ENCODE peak calls at places on chromosomes 2 and 18, in six cellular contexts. J is GM12878, Y is K562, Q is HepG2, X is HCT116, I is H1. H is an unnamed sample. For H3K4me1, the result is how much of the 10 kb centered on the place peaks cover.

GRCh38 chr2:173427887-173428683 is 73.4 kb downstream of the CDCA7 start:
- DNase-seq in J (no peak), Y (no peak), Q (peak), X (no peak), I (no peak), H (no peak)

GRCh38 chr2:9244985-9245544 is 38.5 kb downstream of the ASAP2 start:
- DNase-seq in J (no peak), Y (no peak), Q (no peak), X (no peak), I (no peak), H (no peak)

GRCh38 chr2:219707496-219708285 is 80.3 kb downstream of the SLC4A3 start:
- DNase-seq in J (no peak), Y (no peak), Q (no peak), X (no peak), I (no peak), H (no peak)

GRCh38 chr2:156470975-156471583 is 34.9 kb downstream of the GPD2 start:
- DNase-seq in J (no peak), Y (no peak), Q (no peak), X (no peak), I (no peak), H (no peak)

GRCh38 chr2:27494944-27495554 is at the start of gene FNDC4:
- DNase-seq in J (no peak), Y (peak), Q (no peak), X (no peak), I (peak), H (no peak)

GRCh38 chr2:112730182-112730581 is 9.4 kb downstream of the NT5DC4 start:
- DNase-seq in J (no peak), Y (no peak), Q (no peak), X (no peak), I (no peak), H (no peak)

GRCh38 chr2:218999881-219000568 is 6.8 kb upstream of the CRYBA2 start:
- DNase-seq in J (no peak), Y (no peak), Q (no peak), X (no peak), I (peak), H (no peak)

GRCh38 chr2:134146620-134147019 is 107.3 kb upstream of the MGAT5 start:
- DNase-seq in J (no peak), Y (no peak), Q (no peak), X (no peak), I (no peak), H (no peak)

GRCh38 chr18:69895081-69896047 is 52.3 kb downstream of the CD226 start:
- DNase-seq in J (no peak), Y (no peak), Q (no peak), X (no peak), I (no peak), H (no peak)

DNA sequence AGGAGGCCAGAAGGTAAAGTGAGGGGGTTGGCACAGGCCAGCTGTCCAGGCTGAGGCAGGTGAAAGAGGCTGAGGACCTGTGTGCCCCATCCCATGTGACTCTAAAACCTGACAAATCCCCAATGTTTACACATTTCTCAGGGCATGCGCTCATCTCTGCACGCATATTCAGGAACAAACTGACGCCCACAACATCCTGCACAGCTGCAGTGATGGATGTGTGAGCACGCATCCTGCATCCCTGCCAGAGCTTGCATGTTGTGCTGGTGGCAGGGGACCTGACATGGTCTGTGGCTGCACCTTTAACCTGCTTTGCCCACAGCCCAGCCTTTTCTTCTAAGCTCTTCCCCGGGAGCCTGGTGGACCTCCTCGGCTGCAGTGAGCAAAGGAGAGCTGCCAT is 83.1 kb downstream of the FBXO15 start:
- DNase-seq in J (no peak), Y (no peak), Q (no peak), X (no peak), I (no peak), H (no peak)
- TF ChIP-seq ZNF274 in J (no peak), Y (no peak), Q (no peak), X (no peak), I (no peak), H (no peak)

DNA sequence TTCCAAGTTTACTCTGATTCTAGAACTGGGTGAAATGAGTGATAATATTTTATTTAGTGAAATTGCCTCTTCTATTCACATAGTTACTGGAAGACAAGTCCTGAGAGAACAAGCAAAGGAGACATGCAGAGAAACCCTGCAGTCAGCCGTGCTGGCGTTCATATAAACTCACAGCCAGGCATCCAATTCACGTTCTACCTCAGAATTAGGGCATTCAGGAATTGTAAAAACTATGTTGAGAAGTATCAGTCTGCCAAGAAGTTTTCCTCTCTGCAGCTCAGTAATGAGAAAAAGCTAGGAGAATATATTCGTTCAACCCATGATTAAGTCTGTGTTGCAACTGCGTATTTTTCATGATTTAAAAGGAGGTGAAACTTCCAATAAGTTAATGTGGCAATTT is 156.2 kb upstream of the DSEL start:
- DNase-seq in J (no peak), Y (no peak), Q (no peak), X (no peak), I (no peak), H (no peak)
- H3K4me3 ChIP-seq in J (no peak), Y (no peak), Q (no peak), X (no peak), I (no peak), H (no peak)

GRCh38 chr2:55003706-55004639 is 46.3 kb downstream of the RTN4 start:
- DNase-seq in J (no peak), Y (no peak), Q (no peak), X (no peak), I (no peak), H (no peak)
- H3K4me1 ChIP-seq in J (under half), Y (half or more), Q (under half), X (under half), I (under half), H (under half)

GRCh38 chr18:12559319-12559718 is 98.6 kb downstream of the SPIRE1 start:
- DNase-seq in J (no peak), Y (no peak), Q (no peak), X (no peak), I (no peak), H (no peak)

GRCh38 chr18:12564378-12564777 is 93.5 kb downstream of the SPIRE1 start:
- DNase-seq in J (no peak), Y (no peak), Q (no peak), X (no peak), I (no peak), H (no peak)

GRCh38 chr18:12567849-12568248 is 90.1 kb downstream of the SPIRE1 start:
- DNase-seq in J (no peak), Y (no peak), Q (no peak), X (no peak), I (no peak), H (no peak)

GRCh38 chr18:12569791-12570190 is 88.1 kb downstream of the SPIRE1 start:
- DNase-seq in J (no peak), Y (no peak), Q (no peak), X (no peak), I (no peak), H (no peak)

DNA sequence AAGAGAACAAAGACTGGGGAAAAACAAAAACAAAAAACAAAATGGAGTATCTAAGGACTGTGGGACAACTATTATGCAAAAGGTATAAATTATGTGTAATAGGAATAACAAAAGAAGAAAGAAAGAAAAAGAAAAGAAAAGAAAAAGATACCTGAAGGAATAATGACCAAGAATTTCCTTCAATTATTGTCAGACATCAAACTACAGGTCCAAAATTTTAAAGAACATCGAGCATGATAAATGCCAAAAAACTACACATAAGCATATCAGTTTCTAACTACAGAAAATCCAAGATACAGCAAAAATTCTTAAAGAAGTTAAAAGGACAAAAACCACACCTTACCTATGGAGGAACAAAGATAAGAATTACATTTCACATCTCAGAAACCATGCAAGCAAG is 93.0 kb downstream of the SPIRE1 start:
- DNase-seq in J (no peak), Y (no peak), Q (no peak), X (no peak), I (no peak), H (no peak)
- TF ChIP-seq ZNF274 in J (no peak), Y (no peak), Q (no peak), X (no peak), I (no peak), H (no peak)

H was measured in NT2/D1.